ENCODE peak calls at places on chromosomes 2 and 18, in seven cellular contexts. H is K562, K is HCT116, N is GM12878, X is SK-N-SH, S is HepG2, U is Panc1. E is an unnamed sample.

GRCh38 chr2:46923011-46923669 is 7.5 kb upstream of the MCFD2 start:
- DNase-seq in H (no peak), K (no peak), N (no peak), X (no peak), S (no peak), U (no peak), E (no peak)

GRCh38 chr2:210913461-210913860 is 357.1 kb downstream of the CPS1 start:
- DNase-seq in H (no peak), K (no peak), N (no peak), X (peak), S (no peak), U (no peak), E (no peak)

GRCh38 chr18:24876266-24876665 is 415.8 kb downstream of the HRH4 start:
- DNase-seq in H (no peak), K (no peak), N (no peak), X (no peak), S (no peak), U (no peak), E (no peak)

GRCh38 chr2:101064868-101065549 is 62.9 kb downstream of the RPL31 start:
- DNase-seq in H (no peak), K (peak), N (no peak), X (no peak), S (peak), U (peak), E (no peak)

GRCh38 chr2:231663458-231664290 is 44.7 kb upstream of the PTMA start:
- DNase-seq in H (no peak), K (no peak), N (no peak), X (no peak), S (no peak), U (no peak), E (peak)

GRCh38 chr2:20198001-20198400 is 26.9 kb downstream of the SDC1 start:
- DNase-seq in H (no peak), K (no peak), N (no peak), X (no peak), S (no peak), U (no peak), E (no peak)

GRCh38 chr2:227822416-227823003 is 8.9 kb downstream of the CCL20 start:
- DNase-seq in H (no peak), K (no peak), N (no peak), X (no peak), S (peak), U (no peak), E (no peak)

GRCh38 chr2:170997893-170998477 is 68.9 kb downstream of the GORASP2 start:
- DNase-seq in H (no peak), K (no peak), N (no peak), X (no peak), S (no peak), U (no peak), E (no peak)

GRCh38 chr2:110878150-110878549 is 145.8 kb downstream of the ACOXL start:
- DNase-seq in H (no peak), K (no peak), N (no peak), X (no peak), S (no peak), U (no peak), E (no peak)

GRCh38 chr2:120820263-120820884 is 84.7 kb downstream of the GLI2 start:
- DNase-seq in H (no peak), K (no peak), N (no peak), X (peak), S (no peak), U (no peak), E (no peak)

GRCh38 chr2:46672752-46673151 is 193.4 kb downstream of the TMEM247 start:
- DNase-seq in H (no peak), K (no peak), N (no peak), X (no peak), S (no peak), U (no peak), E (no peak)

GRCh38 chr2:23637011-23637778 is 252.2 kb downstream of the KLHL29 start:
- DNase-seq in H (no peak), K (no peak), N (no peak), X (peak), S (no peak), U (no peak), E (no peak)

GRCh38 chr2:202716953-202717597 is 82.3 kb downstream of the FAM117B start:
- DNase-seq in H (no peak), K (no peak), N (no peak), X (no peak), S (no peak), U (no peak), E (no peak)
- TF ChIP-seq SIN3A in H (no peak), K (no peak), N (no peak), X (no peak), S (no peak), U (no peak), E (no peak)

DNA sequence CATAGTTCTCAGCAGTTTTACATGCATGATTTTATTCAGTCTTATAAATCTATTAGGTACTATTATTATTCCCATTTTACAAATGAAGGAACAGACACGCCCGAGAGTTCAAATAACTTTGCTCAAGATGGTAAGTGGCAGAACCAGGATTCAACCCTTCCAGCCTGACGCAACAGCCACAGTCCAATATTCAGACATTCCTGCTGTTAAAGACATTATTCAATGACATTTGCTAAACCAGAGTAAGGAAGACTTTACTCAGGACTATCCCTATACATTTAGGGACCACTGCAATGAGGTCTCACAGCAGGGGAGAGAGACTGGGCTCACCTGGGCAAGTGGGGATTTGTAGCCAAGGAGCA is 29.4 kb upstream of the IGFBP2 start:
- DNase-seq in H (no peak), K (no peak), N (no peak), X (no peak), S (no peak), U (no peak), E (no peak)
- TF ChIP-seq SIN3A in H (no peak), K (no peak), N (no peak), X (no peak), S (no peak), U (no peak), E (no peak)

GRCh38 chr18:814300-815084 is 2.5 kb upstream of the YES1 start:
- DNase-seq in H (peak), K (no peak), N (no peak), X (no peak), S (no peak), U (no peak), E (no peak)

GRCh38 chr18:813405-814071 is 1.5 kb upstream of the YES1 start:
- DNase-seq in H (no peak), K (no peak), N (no peak), X (no peak), S (no peak), U (no peak), E (no peak)

GRCh38 chr18:812123-812672 is at the start of gene YES1:
- DNase-seq in H (peak), K (peak), N (no peak), X (peak), S (peak), U (no peak), E (no peak)

GRCh38 chr18:811192-812122 is 585 bp downstream of the YES1 start:
- DNase-seq in H (no peak), K (no peak), N (no peak), X (no peak), S (no peak), U (no peak), E (no peak)

DNA sequence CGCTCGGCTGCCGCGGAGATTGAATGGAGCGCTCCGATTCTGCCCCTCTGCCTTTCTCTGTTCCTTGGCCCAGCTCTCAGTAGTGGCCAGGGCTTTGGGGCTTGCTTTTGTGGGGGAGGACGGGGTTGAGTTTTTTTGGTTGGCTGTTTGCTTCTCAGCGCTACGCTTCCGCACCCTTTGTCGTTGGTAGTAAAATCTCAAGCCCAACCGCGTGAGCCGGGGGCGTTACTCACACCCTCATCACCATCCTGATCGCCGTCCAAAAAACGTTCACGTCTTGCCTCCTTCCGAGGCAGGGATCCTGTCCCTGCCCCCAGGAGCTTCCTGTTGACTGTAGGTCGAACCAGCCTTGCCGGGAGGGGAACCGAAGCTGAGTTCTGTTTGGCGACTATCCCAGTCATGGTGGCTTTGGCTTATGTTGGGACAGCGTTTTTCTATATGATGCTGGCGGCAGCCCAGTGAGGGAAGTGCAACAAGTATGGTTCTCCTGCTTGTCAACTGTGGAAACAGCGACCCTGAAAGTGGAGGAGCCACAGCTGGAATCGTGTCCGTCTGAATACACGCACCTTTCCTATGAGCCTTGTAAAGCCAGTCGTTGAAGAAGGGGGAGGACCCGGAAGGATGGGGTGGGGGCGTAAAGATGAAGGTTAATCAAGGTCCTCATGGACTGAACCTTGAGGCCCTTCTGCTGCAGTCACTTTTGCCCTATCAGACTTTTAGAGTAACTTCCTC is 797 bp upstream of the YES1 start:
- DNase-seq in H (peak), K (peak), N (peak), X (peak), S (peak), U (peak), E (peak)
- TF ChIP-seq SIN3A in H (no peak), K (no peak), N (no peak), X (no peak), S (no peak), U (peak), E (no peak)

GRCh38 chr2:202136526-202136925 is 63.5 kb downstream of the KIAA2012 start:
- DNase-seq in H (no peak), K (no peak), N (no peak), X (no peak), S (no peak), U (no peak), E (no peak)
- TF ChIP-seq SIN3A in H (no peak), K (no peak), N (no peak), X (no peak), S (no peak), U (no peak), E (no peak)

DNA sequence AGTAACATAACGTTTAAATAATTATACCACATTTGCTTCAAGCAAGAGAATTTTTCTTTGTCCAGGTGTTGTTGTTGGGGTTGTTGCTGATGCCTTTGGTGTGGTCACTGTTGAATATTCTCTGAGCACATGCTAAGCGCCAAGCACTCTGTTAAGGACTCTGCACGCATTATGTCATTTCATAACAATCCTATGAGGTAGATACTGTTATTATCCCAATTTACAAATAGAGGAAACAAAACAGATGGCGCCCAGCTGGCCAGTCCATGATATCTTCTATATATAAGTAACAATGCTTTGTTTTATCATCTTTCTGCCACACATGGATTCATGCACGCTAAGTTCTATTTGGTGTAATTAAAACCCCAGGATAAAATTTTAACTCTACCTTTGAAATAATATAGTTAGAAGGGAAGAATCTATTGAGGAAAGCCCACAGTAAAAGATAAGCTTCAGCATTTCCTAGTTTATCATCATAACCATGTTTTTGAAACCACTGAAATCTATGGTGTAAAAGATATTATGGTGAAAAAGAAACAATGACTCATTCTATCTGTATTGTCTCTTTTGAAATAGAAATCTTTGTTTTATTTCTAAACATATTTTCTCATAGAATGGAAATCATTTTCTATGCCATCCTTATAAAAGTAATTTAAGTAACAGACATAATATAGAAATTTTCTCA is 199.7 kb downstream of the PID1 start:
- DNase-seq in H (no peak), K (no peak), N (no peak), X (no peak), S (no peak), U (no peak), E (no peak)
- TF ChIP-seq SIN3A in H (no peak), K (no peak), N (no peak), X (no peak), S (no peak), U (no peak), E (no peak)

DNA sequence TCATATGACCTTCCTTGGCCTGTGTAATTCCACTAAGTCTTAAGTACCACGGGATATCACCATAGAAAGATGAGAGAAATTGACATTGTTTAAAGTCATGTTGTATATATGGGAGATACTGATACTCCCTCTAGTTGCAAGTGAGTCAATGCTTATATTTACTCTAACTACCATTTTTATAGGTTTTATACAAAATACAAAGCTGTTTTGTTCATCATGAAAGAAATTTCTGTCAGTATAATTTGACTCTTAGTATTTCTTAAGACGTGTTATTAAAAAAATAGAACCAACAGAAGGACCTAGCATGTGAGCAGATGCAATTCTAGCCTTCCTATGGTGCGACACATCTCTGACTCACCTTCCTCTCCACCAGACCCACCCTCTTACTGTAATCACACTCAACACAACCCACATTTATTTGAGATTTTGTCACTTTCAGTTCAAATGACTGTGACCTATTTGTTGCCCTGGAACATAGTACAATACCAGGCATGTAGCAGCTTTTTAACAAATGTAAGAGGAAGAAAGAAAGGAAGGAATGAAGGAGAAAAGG is 453.1 kb downstream of the CMPK2 start:
- DNase-seq in H (no peak), K (no peak), N (no peak), X (no peak), S (no peak), U (peak), E (no peak)
- TF ChIP-seq SIN3A in H (no peak), K (no peak), N (no peak), X (no peak), S (no peak), U (no peak), E (no peak)